ENCODE peak calls at places on chromosomes 16 and 17, in five cellular contexts. J is suprapubic skin, P is A172, D is NCI-H1105, W is cerebellar cortex. K is an unnamed sample.

GRCh38 chr16:30131869-30132475 is 9.0 kb upstream of the MAPK3 start:
- DNase-seq in J (no peak), P (no peak), D (peak; percentile 55), W (no peak), K (no peak)

GRCh38 chr17:44222112-44222869 is 2.8 kb upstream of the UBTF start:
- DNase-seq in J (peak; percentile 83), P (peak; percentile 38), D (peak; percentile 82), W (peak; percentile 95), K (peak; percentile 65)

GRCh38 chr16:57253410-57253927 is 8.4 kb downstream of the ARL2BP start:
- DNase-seq in J (no peak), P (no peak), D (no peak), W (no peak), K (no peak)

GRCh38 chr16:10972956-10973464 is 28.6 kb downstream of the CLEC16A start:
- DNase-seq in J (no peak), P (no peak), D (no peak), W (no peak), K (no peak)

GRCh38 chr17:34299918-34300600 is 14.5 kb downstream of the CCL11 start:
- DNase-seq in J (no peak), P (no peak), D (peak; percentile 6), W (no peak), K (no peak)

GRCh38 chr17:34306466-34306865 is 12.8 kb upstream of the CCL8 start:
- DNase-seq in J (no peak), P (peak; percentile 55), D (no peak), W (peak; percentile 5), K (no peak)

GRCh38 chr16:28167730-28168129 is 44.0 kb downstream of the XPO6 start:
- DNase-seq in J (no peak), P (no peak), D (no peak), W (no peak), K (no peak)

GRCh38 chr17:38572665-38573365 is 32.9 kb downstream of the SRCIN1 start:
- DNase-seq in J (no peak), P (no peak), D (peak; percentile 58), W (no peak), K (no peak)

GRCh38 chr16:29686740-29687327 is 7.9 kb downstream of the QPRT start:
- DNase-seq in J (no peak), P (no peak), D (no peak), W (no peak), K (no peak)

GRCh38 chr17:36885761-36886365 is 51.4 kb upstream of the LHX1 start:
- DNase-seq in J (no peak), P (peak; percentile 47), D (no peak), W (no peak), K (no peak)

GRCh38 chr16:68374251-68374805 is 63.5 kb downstream of the PRMT7 start:
- DNase-seq in J (no peak), P (no peak), D (no peak), W (peak; percentile 82), K (no peak)

GRCh38 chr17:46901291-46901690 is 21.7 kb upstream of the GOSR2 start:
- DNase-seq in J (no peak), P (no peak), D (no peak), W (no peak), K (no peak)

GRCh38 chr16:81626181-81626674 is 152.9 kb upstream of the PLCG2 start:
- DNase-seq in J (no peak), P (no peak), D (no peak), W (no peak), K (no peak)

GRCh38 chr16:8619671-8620370 is 1.7 kb upstream of the METTL22 start:
- DNase-seq in J (no peak), P (no peak), D (no peak), W (no peak), K (no peak)

GRCh38 chr17:31329221-31329620 is 7.8 kb upstream of the EVI2A start:
- DNase-seq in J (no peak), P (no peak), D (no peak), W (no peak), K (no peak)

GRCh38 chr16:2924901-2925820 is 13.4 kb downstream of the FLYWCH1 start:
- DNase-seq in J (no peak), P (peak; percentile 46), D (no peak), W (no peak), K (peak; percentile 45)

GRCh38 chr16:84950906-84951305 is 60.4 kb downstream of the ZDHHC7 start:
- DNase-seq in J (no peak), P (no peak), D (no peak), W (no peak), K (no peak)

GRCh38 chr17:45794840-45795239 is 10.7 kb downstream of the CRHR1 start:
- DNase-seq in J (no peak), P (peak; percentile 9), D (no peak), W (peak; percentile 49), K (peak; percentile 59)

GRCh38 chr16:46629331-46629843 is 8.2 kb upstream of the SHCBP1 start:
- DNase-seq in J (no peak), P (peak; percentile 64), D (no peak), W (peak; percentile 62), K (peak; percentile 53)

GRCh38 chr17:42062673-42063072 is 12.3 kb upstream of the C17orf113 start:
- DNase-seq in J (no peak), P (no peak), D (no peak), W (no peak), K (no peak)

GRCh38 chr17:42002792-42003301 is 14.4 kb downstream of the DNAJC7 start:
- DNase-seq in J (no peak), P (no peak), D (no peak), W (no peak), K (no peak)

GRCh38 chr16:86918637-86919036 is 340.3 kb downstream of the FOXL1 start:
- DNase-seq in J (no peak), P (no peak), D (no peak), W (no peak), K (no peak)

GRCh38 chr16:69363281-69363717 is 11.7 kb upstream of the TMED6 start:
- DNase-seq in J (no peak), P (no peak), D (no peak), W (no peak), K (no peak)

GRCh38 chr17:63476494-63476856 is 386 bp upstream of the ACE start:
- DNase-seq in J (no peak), P (no peak), D (peak; percentile 45), W (peak; percentile 8), K (no peak)

GRCh38 chr17:28950017-28950751 is 1.1 kb downstream of the PHF12 start:
- DNase-seq in J (peak; percentile 85), P (no peak), D (no peak), W (peak; percentile 42), K (no peak)

GRCh38 chr16:53542283-53542682 is 39.3 kb upstream of the AKTIP start:
- DNase-seq in J (no peak), P (no peak), D (no peak), W (no peak), K (no peak)

GRCh38 chr17:58247511-58248363 is 9.4 kb downstream of the LPO start:
- DNase-seq in J (no peak), P (no peak), D (no peak), W (no peak), K (no peak)

GRCh38 chr16:19165101-19165500 is 2.9 kb upstream of the SYT17 start:
- DNase-seq in J (no peak), P (peak; percentile 32), D (no peak), W (no peak), K (no peak)